ENCODE peak calls at places on chromosome 1, in ten cellular contexts. H, T, J, C, K, L, E, I, U and O are unnamed samples.

GRCh38 chr1:230858918-230859819 is 9.2 kb downstream of the C1orf198 start:
- DNase-seq in I (no peak), H (no peak), E (no peak), K (no peak), T (no peak), J (peak; percentile 73), U (no peak), L (no peak), C (peak; percentile 42), O (no peak)

GRCh38 chr1:225816643-225817538 is 7.0 kb downstream of the EPHX1 start:
- DNase-seq in U (no peak), L (no peak), H (no peak), K (no peak), E (no peak), T (peak; percentile 42), C (no peak), J (peak; percentile 38), I (no peak), O (no peak)

GRCh38 chr1:110196917-110197782 is 13.0 kb upstream of the KCNC4 start:
- DNase-seq in K (no peak), J (peak; percentile 33), H (peak; percentile 37), C (no peak), E (peak; percentile 62), T (peak; percentile 37), L (peak; percentile 42), I (peak; percentile 57), U (no peak), O (peak; percentile 62)

GRCh38 chr1:7117599-7118281 is 332.5 kb downstream of the CAMTA1 start:
- DNase-seq in E (no peak), I (peak; percentile 38), L (no peak), T (no peak), C (peak; percentile 65), H (no peak), J (peak; percentile 93), K (no peak), U (no peak), O (peak; percentile 80)

GRCh38 chr1:44676484-44677200 is 2.1 kb downstream of the ARMH1 start:
- DNase-seq in J (peak; percentile 71), H (no peak), T (no peak), I (no peak), K (no peak), U (no peak), E (peak; percentile 68), C (peak; percentile 20), L (no peak), O (no peak)

GRCh38 chr1:42006836-42007235 is 88.1 kb upstream of the HIVEP3 start:
- DNase-seq in T (no peak), L (no peak), H (no peak), J (peak; percentile 35), U (no peak), E (no peak), C (no peak), K (no peak), I (no peak), O (no peak)

GRCh38 chr1:39395357-39395831 is 96.0 kb upstream of the BMP8A start:
- DNase-seq in I (no peak), H (no peak), L (no peak), K (no peak), E (no peak), T (no peak), J (peak; percentile 84), U (peak; percentile 90), C (peak; percentile 66), O (no peak)

GRCh38 chr1:224923726-224924125 is 5.7 kb upstream of the DNAH14 start:
- DNase-seq in K (no peak), I (no peak), H (no peak), E (no peak), C (no peak), U (no peak), J (no peak), L (no peak), T (no peak), O (no peak)

GRCh38 chr1:59139396-59139795 is 157.5 kb upstream of the FGGY start:
- DNase-seq in L (no peak), U (no peak), E (no peak), T (peak; percentile 39), I (no peak), H (no peak), C (no peak), J (no peak), K (no peak), O (no peak)

GRCh38 chr1:59135761-59136255 is 161.1 kb upstream of the FGGY start:
- DNase-seq in C (no peak), K (no peak), T (no peak), I (no peak), J (no peak), E (no peak), H (no peak), L (no peak), U (no peak), O (no peak)

GRCh38 chr1:59138402-59138801 is 158.5 kb upstream of the FGGY start:
- DNase-seq in T (no peak), L (no peak), I (no peak), K (no peak), U (no peak), E (no peak), J (no peak), C (no peak), H (no peak), O (no peak)

GRCh38 chr1:59136541-59137335 is 160.2 kb upstream of the FGGY start:
- DNase-seq in H (no peak), T (no peak), J (peak; percentile 94), C (no peak), U (no peak), K (no peak), I (no peak), L (no peak), E (no peak), O (no peak)

GRCh38 chr1:59137968-59138367 is 158.9 kb upstream of the FGGY start:
- DNase-seq in J (no peak), E (no peak), I (no peak), T (no peak), C (no peak), L (no peak), U (no peak), K (no peak), H (no peak), O (no peak)
- TF ChIP-seq CTCF in J (no peak), E (no peak), I (no peak), T (no peak), C (no peak), L (no peak), U (no peak), K (no peak), H (no peak), O (no peak)

GRCh38 chr1:80221319-80221718 is 1214.8 kb upstream of the ADGRL4 start:
- DNase-seq in J (no peak), I (no peak), K (no peak), H (no peak), U (no peak), E (no peak), L (no peak), T (no peak), C (no peak), O (no peak)

GRCh38 chr1:80214888-80215540 is 1208.5 kb upstream of the ADGRL4 start:
- DNase-seq in E (peak; percentile 9), T (no peak), L (no peak), U (no peak), C (no peak), H (no peak), K (no peak), J (no peak), I (no peak), O (no peak)

GRCh38 chr1:80217377-80217986 is 1211.0 kb upstream of the ADGRL4 start:
- DNase-seq in I (peak; percentile 9), J (peak; percentile 62), T (no peak), E (peak; percentile 2), H (no peak), K (no peak), U (peak; percentile 62), L (no peak), C (peak; percentile 20), O (no peak)

GRCh38 chr1:80212958-80213357 is 1206.4 kb upstream of the ADGRL4 start:
- DNase-seq in E (no peak), T (no peak), K (no peak), J (no peak), H (no peak), L (no peak), I (no peak), U (no peak), C (no peak), O (no peak)

GRCh38 chr1:80218112-80218511 is 1211.6 kb upstream of the ADGRL4 start:
- DNase-seq in T (no peak), E (peak; percentile 46), K (no peak), I (peak; percentile 13), H (no peak), L (no peak), C (peak; percentile 11), J (peak; percentile 46), U (peak; percentile 42), O (no peak)
- TF ChIP-seq CTCF in T (peak; percentile 26), E (peak; percentile 51), K (peak; percentile 80), I (peak; percentile 74), H (no peak), L (peak; percentile 69), C (peak; percentile 77), J (peak; percentile 70), U (peak; percentile 60), O (peak; percentile 69)

GRCh38 chr1:87986154-87986914 is 657.7 kb downstream of the LMO4 start:
- DNase-seq in U (no peak), I (no peak), K (no peak), H (no peak), T (no peak), J (no peak), C (no peak), L (no peak), E (no peak), O (no peak)
- TF ChIP-seq CTCF in U (peak; percentile 43), I (no peak), K (peak; percentile 23), H (no peak), T (no peak), J (no peak), C (no peak), L (no peak), E (no peak), O (no peak)

GRCh38 chr1:25031601-25031965 is 101.5 kb upstream of the RUNX3 start:
- DNase-seq in E (peak; percentile 87), L (no peak), J (no peak), K (no peak), H (no peak), C (no peak), T (no peak), U (no peak), I (no peak), O (no peak)

GRCh38 chr1:25033828-25034451 is 103.9 kb upstream of the RUNX3 start:
- DNase-seq in J (no peak), C (no peak), H (no peak), E (peak; percentile 92), I (no peak), U (no peak), L (no peak), T (peak; percentile 46), K (no peak), O (no peak)

GRCh38 chr1:25034736-25035522 is 104.9 kb upstream of the RUNX3 start:
- DNase-seq in E (peak; percentile 67), H (no peak), L (no peak), K (no peak), C (no peak), I (no peak), T (no peak), U (no peak), J (no peak), O (no peak)

GRCh38 chr1:25031966-25032667 is 102.0 kb upstream of the RUNX3 start:
- DNase-seq in U (peak; percentile 96), K (no peak), T (peak; percentile 81), J (no peak), H (peak; percentile 50), L (no peak), C (no peak), E (peak; percentile 95), I (no peak), O (no peak)

DNA sequence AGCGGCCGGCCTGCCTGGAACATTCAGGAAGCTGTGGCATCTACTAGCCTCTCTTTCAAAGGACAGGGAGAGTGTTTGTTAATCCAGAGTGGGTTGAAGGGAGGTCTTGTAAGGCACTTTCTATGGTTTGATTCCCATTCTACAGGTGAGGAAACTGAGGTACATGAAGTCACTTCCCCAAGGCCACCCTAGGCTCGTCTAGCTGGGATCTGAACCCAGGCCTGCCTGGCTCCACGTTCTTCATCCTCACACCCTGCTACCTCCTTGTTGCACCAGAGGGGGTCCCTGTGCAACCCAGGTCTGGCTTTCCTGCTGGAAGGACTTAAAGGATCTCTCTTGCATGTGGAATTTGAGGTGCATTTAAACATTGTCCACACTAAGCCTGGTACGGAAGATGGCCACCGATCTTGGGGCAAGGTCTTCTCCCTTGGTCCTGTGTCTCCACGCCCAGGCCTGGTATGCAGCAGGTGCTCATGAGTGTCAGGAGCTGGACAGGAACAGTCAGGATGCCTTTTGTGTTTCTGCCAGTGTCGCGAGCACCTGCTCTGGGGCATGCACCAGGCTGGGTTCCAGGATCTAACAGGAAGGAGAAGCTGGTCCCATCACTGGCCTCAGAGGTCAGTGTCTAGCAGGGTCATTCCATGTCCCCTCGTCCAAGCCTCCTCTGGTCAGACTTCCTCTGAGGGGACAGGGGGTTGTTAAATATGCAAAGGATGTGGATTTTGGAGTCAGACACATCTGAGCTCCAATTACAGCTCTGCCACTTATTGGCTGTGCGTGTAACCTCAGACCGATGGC is 103.2 kb upstream of the RUNX3 start:
- DNase-seq in L (no peak), H (no peak), C (no peak), U (no peak), J (no peak), E (peak; percentile 56), K (no peak), T (no peak), I (no peak), O (no peak)
- TF ChIP-seq CTCF in L (no peak), H (no peak), C (no peak), U (no peak), J (no peak), E (peak; percentile 17), K (no peak), T (no peak), I (no peak), O (no peak)